ENCODE peak calls at places on chromosomes 6 and 20, in five cellular contexts. H is Calu3, W is colonic mucosa, T is iPS-NIHi11, M is AG20443. Y is an unnamed sample.

GRCh38 chr20:12737497-12737896 is 271.3 kb upstream of the SPTLC3 start:
- DNase-seq in H (no peak), W (no peak), T (no peak), M (no peak), Y (no peak)

GRCh38 chr6:142735182-142735581 is 209.8 kb downstream of the HIVEP2 start:
- DNase-seq in H (no peak), W (no peak), T (no peak), M (no peak), Y (no peak)

GRCh38 chr6:19753822-19754221 is 83.3 kb upstream of the ID4 start:
- DNase-seq in H (no peak), W (no peak), T (no peak), M (no peak), Y (no peak)

GRCh38 chr20:17935761-17936160 is 32.8 kb downstream of the SNX5 start:
- DNase-seq in H (no peak), W (no peak), T (no peak), M (no peak), Y (peak; percentile 37)

GRCh38 chr6:162442675-162443074 is 284.9 kb downstream of the PRKN start:
- DNase-seq in H (no peak), W (no peak), T (peak; percentile 61), M (no peak), Y (peak; percentile 60)

GRCh38 chr6:158042245-158042798 is 60.7 kb downstream of the SYNJ2 start:
- DNase-seq in H (peak; percentile 52), W (no peak), T (no peak), M (peak; percentile 49), Y (no peak)

GRCh38 chr6:29577544-29577943 is 7.4 kb upstream of the OR2H2 start:
- DNase-seq in H (no peak), W (no peak), T (no peak), M (no peak), Y (no peak)

GRCh38 chr6:19880066-19880465 is 42.9 kb downstream of the ID4 start:
- DNase-seq in H (no peak), W (no peak), T (no peak), M (no peak), Y (no peak)

GRCh38 chr6:31083742-31084354 is 28.5 kb downstream of the C6orf15 start:
- DNase-seq in H (peak; percentile 61), W (peak; percentile 66), T (peak; percentile 65), M (peak; percentile 45), Y (peak; percentile 73)

GRCh38 chr6:166553563-166554271 is 32.8 kb downstream of the RAMACL start:
- DNase-seq in H (no peak), W (peak; percentile 30), T (no peak), M (peak; percentile 93), Y (no peak)

GRCh38 chr20:12306107-12306506 is 388.4 kb downstream of the BTBD3 start:
- DNase-seq in H (no peak), W (no peak), T (no peak), M (no peak), Y (no peak)

GRCh38 chr6:9612489-9612888 is 802.4 kb downstream of the TFAP2A start:
- DNase-seq in H (no peak), W (no peak), T (no peak), M (no peak), Y (no peak)

GRCh38 chr6:146032387-146032786 is 3.5 kb downstream of the GRM1 start:
- DNase-seq in H (no peak), W (no peak), T (no peak), M (no peak), Y (no peak)

GRCh38 chr6:117266267-117266797 is 974 bp downstream of the VGLL2 start:
- DNase-seq in H (no peak), W (no peak), T (no peak), M (no peak), Y (no peak)

GRCh38 chr6:82385961-82386360 is 22.3 kb downstream of the TPBG start:
- DNase-seq in H (peak; percentile 62), W (no peak), T (no peak), M (no peak), Y (no peak)

GRCh38 chr6:102581378-102582124 is 1188.0 kb downstream of the GRIK2 start:
- DNase-seq in H (no peak), W (no peak), T (no peak), M (no peak), Y (no peak)

GRCh38 chr20:33914871-33915270 is 78.8 kb upstream of the RALY start:
- DNase-seq in H (peak; percentile 49), W (no peak), T (peak; percentile 44), M (peak; percentile 25), Y (no peak)

GRCh38 chr20:58129736-58130135 is 98.7 kb downstream of the ANKRD60 start:
- DNase-seq in H (no peak), W (no peak), T (no peak), M (no peak), Y (peak; percentile 39)

GRCh38 chr6:84362180-84362821 is 134.9 kb upstream of the CEP162 start:
- DNase-seq in H (no peak), W (no peak), T (no peak), M (no peak), Y (no peak)

GRCh38 chr20:58213112-58213511 is 15.3 kb downstream of the ANKRD60 start:
- DNase-seq in H (no peak), W (no peak), T (no peak), M (peak; percentile 68), Y (no peak)

GRCh38 chr6:163383912-163384311 is 30.6 kb upstream of the QKI start:
- DNase-seq in H (no peak), W (no peak), T (no peak), M (no peak), Y (no peak)

Y was measured in ecto neural progenitor cell.